ENCODE peak calls at places on chromosome 21, in seven cellular contexts. M, U, A, Y, W, H and P are unnamed samples.

GRCh38 chr21:34579411-34579810 is 35.5 kb downstream of the RCAN1 start:
- DNase-seq in A (no peak), W (peak; percentile 79), H (peak; percentile 51), M (no peak), Y (no peak), U (peak; percentile 81), P (no peak)

GRCh38 chr21:45135868-45136267 is 61.5 kb downstream of the ADARB1 start:
- DNase-seq in Y (no peak), U (peak; percentile 46), H (no peak), A (no peak), M (no peak), W (no peak), P (no peak)

GRCh38 chr21:34796518-34797201 is 127.9 kb downstream of the CLIC6 start:
- DNase-seq in W (no peak), H (no peak), U (no peak), Y (no peak), A (no peak), M (no peak), P (no peak)

GRCh38 chr21:41196990-41197389 is 29.0 kb downstream of the BACE2 start:
- DNase-seq in Y (no peak), A (no peak), W (no peak), U (peak; percentile 68), M (no peak), H (no peak), P (no peak)

GRCh38 chr21:36517366-36518075 is 37.6 kb upstream of the CLDN14 start:
- DNase-seq in U (no peak), W (no peak), A (no peak), M (no peak), H (no peak), Y (no peak), P (no peak)

GRCh38 chr21:15992171-15992570 is 262.4 kb downstream of the USP25 start:
- DNase-seq in U (peak; percentile 85), M (no peak), W (peak; percentile 23), H (no peak), A (no peak), Y (no peak), P (no peak)

GRCh38 chr21:45278156-45278911 is 9.4 kb downstream of the POFUT2 start:
- DNase-seq in M (no peak), Y (no peak), U (no peak), A (no peak), H (no peak), W (no peak), P (no peak)

GRCh38 chr21:15098908-15099307 is 34.1 kb upstream of the NRIP1 start:
- DNase-seq in H (no peak), A (no peak), Y (no peak), W (no peak), M (no peak), U (peak; percentile 4), P (no peak)

GRCh38 chr21:17682924-17683323 is 70.2 kb upstream of the BTG3 start:
- DNase-seq in W (no peak), A (no peak), M (no peak), U (no peak), Y (no peak), H (no peak), P (no peak)